ENCODE peak calls at places on chromosomes 5 and 9, in five cellular contexts. A, G, U, C and J are unnamed samples.

GRCh38 chr9:135813671-135814290 is 93.6 kb downstream of the CAMSAP1 start:
- DNase-seq in G (no peak), A (no peak), C (no peak), U (no peak), J (no peak)

GRCh38 chr9:71487046-71487445 is 281.3 kb downstream of the CEMIP2 start:
- DNase-seq in A (no peak), U (no peak), C (no peak), G (no peak), J (peak)

GRCh38 chr5:141848771-141849370 is 29.3 kb downstream of the PCDH1 start:
- DNase-seq in U (no peak), G (peak), C (peak), A (peak), J (peak)

GRCh38 chr9:136614372-136614922 is 48.3 kb upstream of the EGFL7 start:
- DNase-seq in U (no peak), A (no peak), C (peak), G (peak), J (no peak)

GRCh38 chr9:32404856-32405255 is 20.4 kb downstream of the ACO1 start:
- DNase-seq in A (no peak), C (no peak), U (no peak), G (no peak), J (no peak)

GRCh38 chr5:83494102-83494620 is 22.6 kb downstream of the VCAN start:
- DNase-seq in C (no peak), A (no peak), U (no peak), G (no peak), J (peak)

GRCh38 chr5:540215-541147 is 16.2 kb upstream of the SLC9A3 start:
- DNase-seq in G (no peak), C (no peak), U (no peak), A (no peak), J (no peak)

GRCh38 chr9:16429671-16430070 is 440.8 kb downstream of the BNC2 start:
- DNase-seq in A (no peak), G (no peak), C (peak), U (peak), J (peak)

GRCh38 chr5:101878190-101878589 is 417.9 kb downstream of the SLCO4C1 start:
- DNase-seq in A (no peak), C (no peak), U (no peak), G (no peak), J (no peak)

GRCh38 chr5:176466245-176466871 is 18.2 kb downstream of the FAF2 start:
- DNase-seq in A (no peak), G (peak), U (no peak), C (peak), J (peak)

GRCh38 chr9:12613071-12613470 is 80.1 kb upstream of the TYRP1 start:
- DNase-seq in G (no peak), A (no peak), C (no peak), U (no peak), J (no peak)

GRCh38 chr9:124455820-124456219 is 5.6 kb downstream of the ADGRD2 start:
- DNase-seq in A (no peak), G (no peak), U (no peak), C (no peak), J (no peak)
- H4K8ac ChIP-seq in A (no peak), G (no peak), U (no peak), C (no peak), J (no peak)

DNA sequence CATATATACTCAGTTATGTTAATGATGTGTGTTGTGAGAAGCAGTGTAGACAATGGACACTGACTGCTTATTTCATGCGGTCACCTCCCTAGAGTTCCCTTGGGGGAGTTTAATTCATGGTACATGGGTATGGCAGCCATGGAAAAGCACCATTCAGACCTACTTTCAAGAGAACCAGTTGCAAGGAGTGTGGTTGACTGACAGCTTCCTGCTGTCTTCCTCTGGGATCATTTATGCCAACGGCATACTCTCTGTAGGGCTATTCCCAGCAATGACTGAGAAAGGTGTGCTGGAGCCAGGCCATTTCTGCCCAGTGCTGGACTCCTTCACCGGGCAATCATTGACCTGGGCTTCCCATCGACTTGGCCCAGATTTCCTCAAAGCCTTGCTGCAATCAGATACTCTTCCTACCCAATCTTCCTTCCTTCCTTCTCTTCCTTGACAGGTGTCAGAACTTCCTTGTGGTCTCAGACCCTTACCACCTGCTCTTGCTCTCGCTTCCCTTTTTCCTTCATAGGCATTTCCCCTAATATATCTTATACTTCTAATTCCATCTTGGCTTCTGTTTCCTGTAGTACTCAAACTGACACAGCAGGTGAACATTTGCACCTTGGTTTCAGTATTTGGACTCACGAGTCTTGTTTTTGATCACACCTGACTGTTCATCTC is 3.4 kb upstream of the CLINT1 start:
- DNase-seq in C (no peak), G (no peak), U (no peak), A (no peak), J (no peak)
- H3K23ac ChIP-seq in C (no peak), G (no peak), U (no peak), A (no peak), J (no peak)

GRCh38 chr5:10019236-10019635 is 230.5 kb downstream of the ATPSCKMT start:
- DNase-seq in A (no peak), G (no peak), U (no peak), C (no peak), J (no peak)
- H4K8ac ChIP-seq in A (no peak), G (peak), U (no peak), C (no peak), J (no peak)

GRCh38 chr9:126937444-126937843 is 22.9 kb downstream of the RALGPS1 start:
- DNase-seq in U (no peak), A (no peak), G (no peak), C (no peak), J (no peak)

GRCh38 chr9:126935630-126936029 is 21.0 kb downstream of the RALGPS1 start:
- DNase-seq in G (peak), C (no peak), A (no peak), U (no peak), J (no peak)

GRCh38 chr9:126939821-126940221 is 25.2 kb downstream of the RALGPS1 start:
- DNase-seq in G (no peak), A (no peak), C (no peak), U (no peak), J (no peak)

GRCh38 chr9:126934441-126934840 is 19.9 kb downstream of the RALGPS1 start:
- DNase-seq in U (no peak), G (no peak), A (no peak), C (no peak), J (no peak)

DNA sequence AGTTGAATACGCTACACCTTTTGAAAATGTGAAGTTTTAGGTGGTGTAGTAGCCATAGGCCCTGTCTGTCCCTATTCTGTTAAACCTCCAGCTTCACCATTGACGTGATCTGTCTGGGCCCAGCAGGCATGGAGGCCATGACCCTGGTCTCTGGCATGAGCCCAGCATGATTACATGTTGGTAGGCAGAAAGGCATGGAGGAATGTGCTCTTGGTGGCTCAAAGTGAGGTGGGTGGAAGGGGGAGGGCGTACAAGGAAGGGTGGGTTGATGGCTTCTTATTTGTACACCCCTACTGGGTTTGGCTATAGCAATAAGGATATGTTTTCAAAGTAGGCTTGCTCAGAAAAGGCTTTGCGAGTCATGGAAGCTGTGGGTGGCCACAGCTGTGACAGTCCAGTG is 23.8 kb downstream of the RALGPS1 start:
- DNase-seq in G (no peak), U (no peak), A (no peak), C (no peak), J (no peak)
- H3K23ac ChIP-seq in G (no peak), U (no peak), A (no peak), C (no peak), J (no peak)

DNA sequence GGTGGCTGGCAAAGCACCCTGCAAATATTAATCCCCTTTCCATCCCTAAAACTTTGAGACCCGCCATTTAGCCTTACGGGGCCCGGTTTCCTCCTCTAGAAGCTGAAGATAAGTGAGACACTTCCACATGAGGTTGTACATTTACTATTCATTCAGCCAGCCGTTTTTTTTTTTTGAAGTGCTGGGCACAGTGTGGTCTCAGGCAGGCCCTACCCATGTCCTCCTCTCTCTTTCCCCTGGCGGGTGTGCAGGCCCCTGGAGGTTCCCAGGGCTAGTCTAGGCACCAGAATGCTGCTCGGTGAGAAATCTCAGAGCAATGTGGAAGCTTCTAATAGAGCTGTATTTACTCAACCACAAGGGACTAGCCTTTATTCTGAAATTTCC is 107.4 kb upstream of the LARP1 start:
- DNase-seq in G (no peak), A (no peak), C (peak), U (no peak), J (peak)
- H4K8ac ChIP-seq in G (no peak), A (no peak), C (no peak), U (no peak), J (no peak)

DNA sequence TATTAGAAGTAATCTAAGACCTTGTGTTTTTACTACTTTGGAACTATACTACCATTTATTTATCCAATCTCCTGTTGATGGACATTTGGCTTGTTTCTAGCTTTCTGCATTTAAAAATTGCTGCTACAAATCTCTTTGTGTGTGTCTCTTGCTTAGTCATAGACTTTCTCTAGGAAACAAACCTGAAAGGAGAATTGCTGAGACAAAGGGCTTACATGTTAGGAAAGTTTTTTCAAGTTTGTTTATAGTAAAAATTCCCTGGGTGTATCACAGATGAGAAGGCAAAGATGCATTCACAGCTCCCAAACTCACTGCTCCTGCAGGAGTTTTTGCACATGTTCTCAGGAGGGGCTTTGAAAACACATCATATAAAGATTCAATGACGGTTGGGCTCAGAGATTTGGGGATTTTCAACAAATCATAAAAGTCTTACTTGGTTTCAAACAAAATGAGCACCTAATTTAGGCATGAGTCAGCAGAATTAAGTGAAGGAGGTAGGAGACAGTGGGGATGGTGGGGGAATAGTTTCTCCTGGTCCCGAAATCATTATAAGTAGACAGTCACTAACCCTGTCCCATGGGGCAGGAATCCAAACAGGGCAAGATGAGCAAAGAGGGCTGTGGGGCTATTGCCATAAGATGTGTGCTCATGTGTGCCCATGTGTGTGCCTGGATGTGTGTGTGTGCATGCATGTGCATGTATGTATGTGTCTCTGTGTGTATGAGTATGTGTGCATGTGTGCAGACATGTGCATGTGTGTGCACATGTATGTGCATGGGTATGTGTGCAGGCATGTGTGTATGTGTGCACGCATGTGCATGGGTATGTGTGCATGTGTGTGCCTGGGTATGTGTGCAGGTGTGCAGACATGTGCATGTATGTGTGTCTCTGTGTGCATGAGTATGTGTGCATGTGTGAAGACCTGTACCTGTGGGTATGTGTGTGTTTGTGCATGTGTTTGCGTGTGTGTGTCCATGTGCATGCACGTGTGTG is 43.4 kb upstream of the S1PR3 start:
- DNase-seq in C (peak), U (no peak), G (peak), A (peak), J (no peak)
- H3K23ac ChIP-seq in C (no peak), U (peak), G (no peak), A (no peak), J (no peak)